ENCODE peak calls at places on chromosomes 1 and 21, in nine cellular contexts. F, I, M, P, U, B, X, T and S are unnamed samples.

GRCh38 chr1:77473690-77474089 is 191.9 kb downstream of the AK5 start:
- DNase-seq in F (peak), I (peak), M (no peak), P (no peak), U (no peak), B (no peak), X (no peak), T (no peak), S (no peak)

GRCh38 chr1:30774550-30775432 is 17.2 kb upstream of the LAPTM5 start:
- DNase-seq in F (no peak), I (no peak), M (no peak), P (no peak), U (no peak), B (no peak), X (no peak), T (no peak), S (no peak)

GRCh38 chr1:69947837-69948236 is 257.5 kb downstream of the LRRC40 start:
- DNase-seq in F (no peak), I (no peak), M (no peak), P (no peak), U (no peak), B (no peak), X (no peak), T (no peak), S (no peak)

GRCh38 chr1:45954401-45954847 is 151.0 kb downstream of the MAST2 start:
- DNase-seq in F (no peak), I (no peak), M (no peak), P (no peak), U (no peak), B (no peak), X (no peak), T (peak), S (no peak)

GRCh38 chr1:200028586-200029034 is 1.1 kb downstream of the NR5A2 start:
- DNase-seq in F (no peak), I (no peak), M (no peak), P (peak), U (no peak), B (peak), X (no peak), T (peak), S (no peak)

GRCh38 chr21:32708069-32708468 is 19.7 kb downstream of the SYNJ1 start:
- DNase-seq in F (no peak), I (no peak), M (no peak), P (no peak), U (no peak), B (no peak), X (no peak), T (no peak), S (no peak)

GRCh38 chr1:20448626-20449215 is 37.3 kb downstream of the CAMK2N1 start:
- DNase-seq in F (no peak), I (no peak), M (no peak), P (no peak), U (no peak), B (no peak), X (no peak), T (peak), S (no peak)

GRCh38 chr1:225842788-225843425 is 33.0 kb downstream of the EPHX1 start:
- DNase-seq in F (no peak), I (no peak), M (no peak), P (no peak), U (no peak), B (no peak), X (no peak), T (no peak), S (no peak)

GRCh38 chr1:38848069-38848468 is 11.5 kb downstream of the RRAGC start:
- DNase-seq in F (no peak), I (no peak), M (no peak), P (no peak), U (no peak), B (no peak), X (no peak), T (no peak), S (no peak)

GRCh38 chr1:2258996-2259395 is 30.9 kb downstream of the SKI start:
- DNase-seq in F (no peak), I (no peak), M (no peak), P (no peak), U (no peak), B (no peak), X (peak), T (no peak), S (peak)

GRCh38 chr1:6016191-6016865 is 24.1 kb upstream of the NPHP4 start:
- DNase-seq in F (no peak), I (peak), M (no peak), P (no peak), U (no peak), B (no peak), X (no peak), T (no peak), S (no peak)

GRCh38 chr1:203126866-203127671 is 457 bp upstream of the ADORA1 start:
- DNase-seq in F (no peak), I (no peak), M (peak), P (no peak), U (no peak), B (no peak), X (no peak), T (no peak), S (no peak)

GRCh38 chr1:14017531-14017961 is 317.6 kb downstream of the PRDM2 start:
- DNase-seq in F (no peak), I (no peak), M (no peak), P (peak), U (no peak), B (no peak), X (no peak), T (no peak), S (no peak)

GRCh38 chr1:109923131-109923945 is 12.7 kb downstream of the CSF1 start:
- DNase-seq in F (no peak), I (no peak), M (no peak), P (no peak), U (no peak), B (no peak), X (no peak), T (peak), S (no peak)